ENCODE peak calls at places on chromosome 22, in nine cellular contexts. One of them, this sample, is unnamed.

GRCh38 chr22:41290262-41291221 is 4.6 kb upstream of the RANGAP1 start:
- DNase-seq in small intestine: no peak
- DNase-seq in activated naive CD4-positive, alpha-beta T cell treated with anti-CD3 and anti-CD28 coated beads, Interleukin-2, amount 50 U/mL, for 16 hours: no peak
- DNase-seq in OCI-LY7: no peak
- DNase-seq in SHP77: no peak
- DNase-seq in RWPE1: peak; percentile 43
- DNase-seq in stimulated activated CD4-positive, alpha-beta T cell treated with anti-CD3 and anti-CD28 coated beads, Interleukin-1b, Interleukin-23, amount 100 ng/mL, for 4 hours: no peak
- DNase-seq in activated CD4-positive, alpha-beta T cell treated with anti-CD3 and anti-CD28 coated beads for 36 hours: no peak
- DNase-seq in germinal center: no peak
- DNase-seq in this sample: no peak

GRCh38 chr22:40070701-40071100 is 75.9 kb downstream of the FAM83F start:
- DNase-seq in activated naive CD4-positive, alpha-beta T cell treated with anti-CD3 and anti-CD28 coated beads, Interleukin-2, amount 50 U/mL, for 16 hours: no peak
- DNase-seq in RWPE1: no peak
- DNase-seq in OCI-LY7: no peak
- DNase-seq in germinal center: no peak
- DNase-seq in stimulated activated CD4-positive, alpha-beta T cell treated with anti-CD3 and anti-CD28 coated beads, Interleukin-1b, Interleukin-23, amount 100 ng/mL, for 4 hours: no peak
- DNase-seq in SHP77: no peak
- DNase-seq in small intestine: peak; percentile 24
- DNase-seq in activated CD4-positive, alpha-beta T cell treated with anti-CD3 and anti-CD28 coated beads for 36 hours: no peak
- DNase-seq in this sample: no peak

GRCh38 chr22:28034760-28035401 is 115.8 kb upstream of the PITPNB start:
- DNase-seq in activated CD4-positive, alpha-beta T cell treated with anti-CD3 and anti-CD28 coated beads for 36 hours: peak; percentile 56
- DNase-seq in small intestine: peak; percentile 54
- DNase-seq in germinal center: no peak
- DNase-seq in stimulated activated CD4-positive, alpha-beta T cell treated with anti-CD3 and anti-CD28 coated beads, Interleukin-1b, Interleukin-23, amount 100 ng/mL, for 4 hours: no peak
- DNase-seq in activated naive CD4-positive, alpha-beta T cell treated with anti-CD3 and anti-CD28 coated beads, Interleukin-2, amount 50 U/mL, for 16 hours: no peak
- DNase-seq in SHP77: peak; percentile 97
- DNase-seq in OCI-LY7: no peak
- DNase-seq in RWPE1: no peak
- DNase-seq in this sample: no peak

GRCh38 chr22:42116848-42117424 is 13.7 kb downstream of the CYP2D6 start:
- DNase-seq in activated CD4-positive, alpha-beta T cell treated with anti-CD3 and anti-CD28 coated beads for 36 hours: peak; percentile 30
- DNase-seq in small intestine: peak; percentile 25
- DNase-seq in activated naive CD4-positive, alpha-beta T cell treated with anti-CD3 and anti-CD28 coated beads, Interleukin-2, amount 50 U/mL, for 16 hours: no peak
- DNase-seq in SHP77: peak; percentile 32
- DNase-seq in stimulated activated CD4-positive, alpha-beta T cell treated with anti-CD3 and anti-CD28 coated beads, Interleukin-1b, Interleukin-23, amount 100 ng/mL, for 4 hours: no peak
- DNase-seq in germinal center: no peak
- DNase-seq in OCI-LY7: peak; percentile 16
- DNase-seq in RWPE1: no peak
- DNase-seq in this sample: no peak

GRCh38 chr22:29481265-29482000 is 1.4 kb downstream of the NEFH start:
- DNase-seq in germinal center: no peak
- DNase-seq in stimulated activated CD4-positive, alpha-beta T cell treated with anti-CD3 and anti-CD28 coated beads, Interleukin-1b, Interleukin-23, amount 100 ng/mL, for 4 hours: no peak
- DNase-seq in OCI-LY7: no peak
- DNase-seq in small intestine: no peak
- DNase-seq in RWPE1: no peak
- DNase-seq in activated CD4-positive, alpha-beta T cell treated with anti-CD3 and anti-CD28 coated beads for 36 hours: no peak
- DNase-seq in activated naive CD4-positive, alpha-beta T cell treated with anti-CD3 and anti-CD28 coated beads, Interleukin-2, amount 50 U/mL, for 16 hours: no peak
- DNase-seq in SHP77: no peak
- DNase-seq in this sample: no peak

GRCh38 chr22:43449205-43449830 is 37.5 kb downstream of the MPPED1 start:
- DNase-seq in SHP77: no peak
- DNase-seq in small intestine: no peak
- DNase-seq in activated CD4-positive, alpha-beta T cell treated with anti-CD3 and anti-CD28 coated beads for 36 hours: peak; percentile 17
- DNase-seq in RWPE1: peak; percentile 51
- DNase-seq in stimulated activated CD4-positive, alpha-beta T cell treated with anti-CD3 and anti-CD28 coated beads, Interleukin-1b, Interleukin-23, amount 100 ng/mL, for 4 hours: no peak
- DNase-seq in germinal center: no peak
- DNase-seq in activated naive CD4-positive, alpha-beta T cell treated with anti-CD3 and anti-CD28 coated beads, Interleukin-2, amount 50 U/mL, for 16 hours: no peak
- DNase-seq in OCI-LY7: no peak
- DNase-seq in this sample: peak; percentile 19

GRCh38 chr22:50118129-50118528 is 28.3 kb downstream of the MOV10L1 start:
- DNase-seq in OCI-LY7: no peak
- DNase-seq in stimulated activated CD4-positive, alpha-beta T cell treated with anti-CD3 and anti-CD28 coated beads, Interleukin-1b, Interleukin-23, amount 100 ng/mL, for 4 hours: no peak
- DNase-seq in activated naive CD4-positive, alpha-beta T cell treated with anti-CD3 and anti-CD28 coated beads, Interleukin-2, amount 50 U/mL, for 16 hours: no peak
- DNase-seq in small intestine: no peak
- DNase-seq in germinal center: no peak
- DNase-seq in SHP77: no peak
- DNase-seq in RWPE1: no peak
- DNase-seq in activated CD4-positive, alpha-beta T cell treated with anti-CD3 and anti-CD28 coated beads for 36 hours: no peak
- DNase-seq in this sample: no peak

GRCh38 chr22:37639771-37640590 is 512 bp downstream of the SH3BP1 start:
- DNase-seq in small intestine: no peak
- DNase-seq in SHP77: no peak
- DNase-seq in activated naive CD4-positive, alpha-beta T cell treated with anti-CD3 and anti-CD28 coated beads, Interleukin-2, amount 50 U/mL, for 16 hours: no peak
- DNase-seq in stimulated activated CD4-positive, alpha-beta T cell treated with anti-CD3 and anti-CD28 coated beads, Interleukin-1b, Interleukin-23, amount 100 ng/mL, for 4 hours: no peak
- DNase-seq in activated CD4-positive, alpha-beta T cell treated with anti-CD3 and anti-CD28 coated beads for 36 hours: peak; percentile 59
- DNase-seq in germinal center: peak; percentile 51
- DNase-seq in OCI-LY7: peak; percentile 53
- DNase-seq in RWPE1: no peak
- DNase-seq in this sample: peak; percentile 70

GRCh38 chr22:47918936-47919505 is 1156.6 kb downstream of the TBC1D22A start:
- DNase-seq in RWPE1: no peak
- DNase-seq in small intestine: no peak
- DNase-seq in activated CD4-positive, alpha-beta T cell treated with anti-CD3 and anti-CD28 coated beads for 36 hours: no peak
- DNase-seq in stimulated activated CD4-positive, alpha-beta T cell treated with anti-CD3 and anti-CD28 coated beads, Interleukin-1b, Interleukin-23, amount 100 ng/mL, for 4 hours: no peak
- DNase-seq in germinal center: no peak
- DNase-seq in OCI-LY7: peak; percentile 92
- DNase-seq in activated naive CD4-positive, alpha-beta T cell treated with anti-CD3 and anti-CD28 coated beads, Interleukin-2, amount 50 U/mL, for 16 hours: no peak
- DNase-seq in SHP77: no peak
- DNase-seq in this sample: no peak

GRCh38 chr22:31343235-31344191 is 2.6 kb downstream of the PATZ1 start:
- DNase-seq in small intestine: peak; percentile 47
- DNase-seq in germinal center: no peak
- DNase-seq in RWPE1: peak; percentile 33
- DNase-seq in activated naive CD4-positive, alpha-beta T cell treated with anti-CD3 and anti-CD28 coated beads, Interleukin-2, amount 50 U/mL, for 16 hours: peak; percentile 26
- DNase-seq in OCI-LY7: peak; percentile 61
- DNase-seq in activated CD4-positive, alpha-beta T cell treated with anti-CD3 and anti-CD28 coated beads for 36 hours: peak; percentile 58
- DNase-seq in stimulated activated CD4-positive, alpha-beta T cell treated with anti-CD3 and anti-CD28 coated beads, Interleukin-1b, Interleukin-23, amount 100 ng/mL, for 4 hours: no peak
- DNase-seq in SHP77: no peak
- DNase-seq in this sample: peak; percentile 74

GRCh38 chr22:32407936-32408335 is 4.1 kb downstream of the RTCB start:
- DNase-seq in OCI-LY7: no peak
- DNase-seq in germinal center: no peak
- DNase-seq in stimulated activated CD4-positive, alpha-beta T cell treated with anti-CD3 and anti-CD28 coated beads, Interleukin-1b, Interleukin-23, amount 100 ng/mL, for 4 hours: no peak
- DNase-seq in small intestine: peak; percentile 88
- DNase-seq in activated naive CD4-positive, alpha-beta T cell treated with anti-CD3 and anti-CD28 coated beads, Interleukin-2, amount 50 U/mL, for 16 hours: no peak
- DNase-seq in RWPE1: no peak
- DNase-seq in activated CD4-positive, alpha-beta T cell treated with anti-CD3 and anti-CD28 coated beads for 36 hours: no peak
- DNase-seq in SHP77: no peak
- DNase-seq in this sample: no peak

GRCh38 chr22:23023294-23023693 is 47.0 kb upstream of the GNAZ start:
- DNase-seq in activated CD4-positive, alpha-beta T cell treated with anti-CD3 and anti-CD28 coated beads for 36 hours: no peak
- DNase-seq in OCI-LY7: no peak
- DNase-seq in activated naive CD4-positive, alpha-beta T cell treated with anti-CD3 and anti-CD28 coated beads, Interleukin-2, amount 50 U/mL, for 16 hours: no peak
- DNase-seq in RWPE1: no peak
- DNase-seq in stimulated activated CD4-positive, alpha-beta T cell treated with anti-CD3 and anti-CD28 coated beads, Interleukin-1b, Interleukin-23, amount 100 ng/mL, for 4 hours: no peak
- DNase-seq in SHP77: no peak
- DNase-seq in small intestine: no peak
- DNase-seq in germinal center: no peak
- DNase-seq in this sample: no peak

GRCh38 chr22:40417881-40418280 is 47.5 kb downstream of the SGSM3 start:
- DNase-seq in OCI-LY7: no peak
- DNase-seq in activated CD4-positive, alpha-beta T cell treated with anti-CD3 and anti-CD28 coated beads for 36 hours: no peak
- DNase-seq in germinal center: no peak
- DNase-seq in stimulated activated CD4-positive, alpha-beta T cell treated with anti-CD3 and anti-CD28 coated beads, Interleukin-1b, Interleukin-23, amount 100 ng/mL, for 4 hours: no peak
- DNase-seq in small intestine: no peak
- DNase-seq in SHP77: no peak
- DNase-seq in RWPE1: no peak
- DNase-seq in activated naive CD4-positive, alpha-beta T cell treated with anti-CD3 and anti-CD28 coated beads, Interleukin-2, amount 50 U/mL, for 16 hours: no peak
- DNase-seq in this sample: no peak

GRCh38 chr22:21628386-21629261 is 1.2 kb downstream of the YDJC start:
- DNase-seq in activated naive CD4-positive, alpha-beta T cell treated with anti-CD3 and anti-CD28 coated beads, Interleukin-2, amount 50 U/mL, for 16 hours: no peak
- DNase-seq in RWPE1: no peak
- DNase-seq in germinal center: no peak
- DNase-seq in OCI-LY7: no peak
- DNase-seq in activated CD4-positive, alpha-beta T cell treated with anti-CD3 and anti-CD28 coated beads for 36 hours: no peak
- DNase-seq in small intestine: no peak
- DNase-seq in stimulated activated CD4-positive, alpha-beta T cell treated with anti-CD3 and anti-CD28 coated beads, Interleukin-1b, Interleukin-23, amount 100 ng/mL, for 4 hours: no peak
- DNase-seq in SHP77: peak; percentile 10
- DNase-seq in this sample: peak; percentile 68

GRCh38 chr22:42299586-42300285 is 29.3 kb upstream of the TCF20 start:
- DNase-seq in stimulated activated CD4-positive, alpha-beta T cell treated with anti-CD3 and anti-CD28 coated beads, Interleukin-1b, Interleukin-23, amount 100 ng/mL, for 4 hours: no peak
- DNase-seq in germinal center: peak; percentile 49
- DNase-seq in small intestine: peak; percentile 35
- DNase-seq in SHP77: no peak
- DNase-seq in OCI-LY7: peak; percentile 73
- DNase-seq in activated naive CD4-positive, alpha-beta T cell treated with anti-CD3 and anti-CD28 coated beads, Interleukin-2, amount 50 U/mL, for 16 hours: peak; percentile 45
- DNase-seq in RWPE1: no peak
- DNase-seq in activated CD4-positive, alpha-beta T cell treated with anti-CD3 and anti-CD28 coated beads for 36 hours: peak; percentile 70
- DNase-seq in this sample: peak; percentile 74

GRCh38 chr22:17742528-17742902 is 31.8 kb downstream of the BID start:
- DNase-seq in RWPE1: peak; percentile 64
- DNase-seq in activated naive CD4-positive, alpha-beta T cell treated with anti-CD3 and anti-CD28 coated beads, Interleukin-2, amount 50 U/mL, for 16 hours: peak; percentile 72
- DNase-seq in germinal center: peak; percentile 87
- DNase-seq in stimulated activated CD4-positive, alpha-beta T cell treated with anti-CD3 and anti-CD28 coated beads, Interleukin-1b, Interleukin-23, amount 100 ng/mL, for 4 hours: peak; percentile 68
- DNase-seq in activated CD4-positive, alpha-beta T cell treated with anti-CD3 and anti-CD28 coated beads for 36 hours: peak; percentile 85
- DNase-seq in OCI-LY7: peak; percentile 87
- DNase-seq in small intestine: peak; percentile 69
- DNase-seq in SHP77: peak; percentile 60
- DNase-seq in this sample: peak; percentile 70

GRCh38 chr22:24153959-24154358 is 27.3 kb upstream of the SUSD2 start:
- DNase-seq in activated naive CD4-positive, alpha-beta T cell treated with anti-CD3 and anti-CD28 coated beads, Interleukin-2, amount 50 U/mL, for 16 hours: no peak
- DNase-seq in germinal center: no peak
- DNase-seq in OCI-LY7: peak; percentile 45
- DNase-seq in RWPE1: no peak
- DNase-seq in SHP77: no peak
- DNase-seq in small intestine: peak; percentile 31
- DNase-seq in activated CD4-positive, alpha-beta T cell treated with anti-CD3 and anti-CD28 coated beads for 36 hours: no peak
- DNase-seq in stimulated activated CD4-positive, alpha-beta T cell treated with anti-CD3 and anti-CD28 coated beads, Interleukin-1b, Interleukin-23, amount 100 ng/mL, for 4 hours: no peak
- DNase-seq in this sample: no peak

GRCh38 chr22:42300286-42301071 is 30.0 kb upstream of the TCF20 start:
- DNase-seq in small intestine: peak; percentile 77
- DNase-seq in activated naive CD4-positive, alpha-beta T cell treated with anti-CD3 and anti-CD28 coated beads, Interleukin-2, amount 50 U/mL, for 16 hours: peak; percentile 45
- DNase-seq in activated CD4-positive, alpha-beta T cell treated with anti-CD3 and anti-CD28 coated beads for 36 hours: peak; percentile 68
- DNase-seq in germinal center: peak; percentile 90
- DNase-seq in RWPE1: peak; percentile 69
- DNase-seq in stimulated activated CD4-positive, alpha-beta T cell treated with anti-CD3 and anti-CD28 coated beads, Interleukin-1b, Interleukin-23, amount 100 ng/mL, for 4 hours: no peak
- DNase-seq in OCI-LY7: peak; percentile 81
- DNase-seq in SHP77: no peak
- DNase-seq in this sample: peak; percentile 70

GRCh38 chr22:35231585-35232084 is 25.7 kb upstream of the HMGXB4 start:
- DNase-seq in small intestine: peak; percentile 75
- DNase-seq in OCI-LY7: peak; percentile 83
- DNase-seq in activated naive CD4-positive, alpha-beta T cell treated with anti-CD3 and anti-CD28 coated beads, Interleukin-2, amount 50 U/mL, for 16 hours: peak; percentile 72
- DNase-seq in RWPE1: peak; percentile 60
- DNase-seq in stimulated activated CD4-positive, alpha-beta T cell treated with anti-CD3 and anti-CD28 coated beads, Interleukin-1b, Interleukin-23, amount 100 ng/mL, for 4 hours: peak; percentile 56
- DNase-seq in SHP77: peak; percentile 72
- DNase-seq in activated CD4-positive, alpha-beta T cell treated with anti-CD3 and anti-CD28 coated beads for 36 hours: peak; percentile 90
- DNase-seq in germinal center: peak; percentile 73
- DNase-seq in this sample: peak; percentile 79

GRCh38 chr22:43740587-43741270 is 71.4 kb downstream of the EFCAB6 start:
- DNase-seq in germinal center: no peak
- DNase-seq in stimulated activated CD4-positive, alpha-beta T cell treated with anti-CD3 and anti-CD28 coated beads, Interleukin-1b, Interleukin-23, amount 100 ng/mL, for 4 hours: no peak
- DNase-seq in activated naive CD4-positive, alpha-beta T cell treated with anti-CD3 and anti-CD28 coated beads, Interleukin-2, amount 50 U/mL, for 16 hours: no peak
- DNase-seq in RWPE1: no peak
- DNase-seq in activated CD4-positive, alpha-beta T cell treated with anti-CD3 and anti-CD28 coated beads for 36 hours: no peak
- DNase-seq in OCI-LY7: no peak
- DNase-seq in small intestine: no peak
- DNase-seq in SHP77: no peak
- DNase-seq in this sample: no peak

GRCh38 chr22:44885806-44886360 is 123.9 kb downstream of the PHF21B start:
- DNase-seq in activated CD4-positive, alpha-beta T cell treated with anti-CD3 and anti-CD28 coated beads for 36 hours: no peak
- DNase-seq in OCI-LY7: no peak
- DNase-seq in RWPE1: no peak
- DNase-seq in activated naive CD4-positive, alpha-beta T cell treated with anti-CD3 and anti-CD28 coated beads, Interleukin-2, amount 50 U/mL, for 16 hours: no peak
- DNase-seq in SHP77: no peak
- DNase-seq in stimulated activated CD4-positive, alpha-beta T cell treated with anti-CD3 and anti-CD28 coated beads, Interleukin-1b, Interleukin-23, amount 100 ng/mL, for 4 hours: no peak
- DNase-seq in small intestine: no peak
- DNase-seq in germinal center: no peak
- DNase-seq in this sample: no peak

GRCh38 chr22:46443850-46444389 is 93.5 kb downstream of the CELSR1 start:
- DNase-seq in small intestine: no peak
- DNase-seq in OCI-LY7: no peak
- DNase-seq in SHP77: peak; percentile 74
- DNase-seq in stimulated activated CD4-positive, alpha-beta T cell treated with anti-CD3 and anti-CD28 coated beads, Interleukin-1b, Interleukin-23, amount 100 ng/mL, for 4 hours: no peak
- DNase-seq in RWPE1: no peak
- DNase-seq in activated CD4-positive, alpha-beta T cell treated with anti-CD3 and anti-CD28 coated beads for 36 hours: no peak
- DNase-seq in activated naive CD4-positive, alpha-beta T cell treated with anti-CD3 and anti-CD28 coated beads, Interleukin-2, amount 50 U/mL, for 16 hours: no peak
- DNase-seq in germinal center: no peak
- DNase-seq in this sample: no peak

GRCh38 chr22:39546889-39547586 is 14.5 kb upstream of the RPS19BP1 start:
- DNase-seq in activated naive CD4-positive, alpha-beta T cell treated with anti-CD3 and anti-CD28 coated beads, Interleukin-2, amount 50 U/mL, for 16 hours: no peak
- DNase-seq in OCI-LY7: no peak
- DNase-seq in activated CD4-positive, alpha-beta T cell treated with anti-CD3 and anti-CD28 coated beads for 36 hours: no peak
- DNase-seq in SHP77: peak; percentile 26
- DNase-seq in germinal center: no peak
- DNase-seq in small intestine: no peak
- DNase-seq in stimulated activated CD4-positive, alpha-beta T cell treated with anti-CD3 and anti-CD28 coated beads, Interleukin-1b, Interleukin-23, amount 100 ng/mL, for 4 hours: no peak
- DNase-seq in RWPE1: no peak
- DNase-seq in this sample: no peak

GRCh38 chr22:29314537-29315285 is 786 bp downstream of the RASL10A start:
- DNase-seq in germinal center: no peak
- DNase-seq in small intestine: peak; percentile 32
- DNase-seq in stimulated activated CD4-positive, alpha-beta T cell treated with anti-CD3 and anti-CD28 coated beads, Interleukin-1b, Interleukin-23, amount 100 ng/mL, for 4 hours: no peak
- DNase-seq in activated naive CD4-positive, alpha-beta T cell treated with anti-CD3 and anti-CD28 coated beads, Interleukin-2, amount 50 U/mL, for 16 hours: no peak
- DNase-seq in OCI-LY7: no peak
- DNase-seq in SHP77: no peak
- DNase-seq in activated CD4-positive, alpha-beta T cell treated with anti-CD3 and anti-CD28 coated beads for 36 hours: peak; percentile 12
- DNase-seq in RWPE1: no peak
- DNase-seq in this sample: no peak

GRCh38 chr22:41940853-41941765 is 5.8 kb downstream of the CENPM start:
- DNase-seq in RWPE1: peak; percentile 46
- DNase-seq in SHP77: peak; percentile 54
- DNase-seq in activated CD4-positive, alpha-beta T cell treated with anti-CD3 and anti-CD28 coated beads for 36 hours: peak; percentile 91
- DNase-seq in small intestine: peak; percentile 82
- DNase-seq in germinal center: peak; percentile 82
- DNase-seq in OCI-LY7: peak; percentile 85
- DNase-seq in activated naive CD4-positive, alpha-beta T cell treated with anti-CD3 and anti-CD28 coated beads, Interleukin-2, amount 50 U/mL, for 16 hours: peak; percentile 85
- DNase-seq in stimulated activated CD4-positive, alpha-beta T cell treated with anti-CD3 and anti-CD28 coated beads, Interleukin-1b, Interleukin-23, amount 100 ng/mL, for 4 hours: peak; percentile 77
- DNase-seq in this sample: peak; percentile 81

GRCh38 chr22:23682827-23683355 is 7.9 kb upstream of the RGL4 start:
- DNase-seq in RWPE1: no peak
- DNase-seq in SHP77: no peak
- DNase-seq in germinal center: no peak
- DNase-seq in small intestine: no peak
- DNase-seq in OCI-LY7: no peak
- DNase-seq in stimulated activated CD4-positive, alpha-beta T cell treated with anti-CD3 and anti-CD28 coated beads, Interleukin-1b, Interleukin-23, amount 100 ng/mL, for 4 hours: no peak
- DNase-seq in activated naive CD4-positive, alpha-beta T cell treated with anti-CD3 and anti-CD28 coated beads, Interleukin-2, amount 50 U/mL, for 16 hours: no peak
- DNase-seq in activated CD4-positive, alpha-beta T cell treated with anti-CD3 and anti-CD28 coated beads for 36 hours: no peak
- DNase-seq in this sample: no peak

GRCh38 chr22:29306830-29307657 is 594 bp downstream of the GAS2L1 start:
- DNase-seq in RWPE1: peak; percentile 66
- DNase-seq in small intestine: peak; percentile 80
- DNase-seq in germinal center: peak; percentile 38
- DNase-seq in stimulated activated CD4-positive, alpha-beta T cell treated with anti-CD3 and anti-CD28 coated beads, Interleukin-1b, Interleukin-23, amount 100 ng/mL, for 4 hours: peak; percentile 37
- DNase-seq in SHP77: peak; percentile 58
- DNase-seq in activated naive CD4-positive, alpha-beta T cell treated with anti-CD3 and anti-CD28 coated beads, Interleukin-2, amount 50 U/mL, for 16 hours: no peak
- DNase-seq in OCI-LY7: no peak
- DNase-seq in activated CD4-positive, alpha-beta T cell treated with anti-CD3 and anti-CD28 coated beads for 36 hours: peak; percentile 66
- DNase-seq in this sample: peak; percentile 78

GRCh38 chr22:35611891-35612576 is 5.1 kb downstream of the MB start:
- DNase-seq in SHP77: no peak
- DNase-seq in small intestine: no peak
- DNase-seq in activated CD4-positive, alpha-beta T cell treated with anti-CD3 and anti-CD28 coated beads for 36 hours: no peak
- DNase-seq in RWPE1: no peak
- DNase-seq in OCI-LY7: peak; percentile 60
- DNase-seq in stimulated activated CD4-positive, alpha-beta T cell treated with anti-CD3 and anti-CD28 coated beads, Interleukin-1b, Interleukin-23, amount 100 ng/mL, for 4 hours: no peak
- DNase-seq in germinal center: peak; percentile 32
- DNase-seq in activated naive CD4-positive, alpha-beta T cell treated with anti-CD3 and anti-CD28 coated beads, Interleukin-2, amount 50 U/mL, for 16 hours: no peak
- DNase-seq in this sample: peak; percentile 43

GRCh38 chr22:40634119-40634903 is 2.2 kb downstream of the MRTFA start:
- DNase-seq in RWPE1: no peak
- DNase-seq in activated CD4-positive, alpha-beta T cell treated with anti-CD3 and anti-CD28 coated beads for 36 hours: no peak
- DNase-seq in small intestine: no peak
- DNase-seq in germinal center: no peak
- DNase-seq in stimulated activated CD4-positive, alpha-beta T cell treated with anti-CD3 and anti-CD28 coated beads, Interleukin-1b, Interleukin-23, amount 100 ng/mL, for 4 hours: no peak
- DNase-seq in OCI-LY7: no peak
- DNase-seq in activated naive CD4-positive, alpha-beta T cell treated with anti-CD3 and anti-CD28 coated beads, Interleukin-2, amount 50 U/mL, for 16 hours: no peak
- DNase-seq in SHP77: no peak
- DNase-seq in this sample: no peak

This sample was measured in NB4.